ENCODE peak calls at places on chromosomes 6 and 20, in four cellular contexts. One of them, this sample, is unnamed.

GRCh38 chr20:45359069-45359405 is 3.9 kb upstream of the SYS1 start:
- DNase-seq in AG04450: no peak
- DNase-seq in choroid plexus epithelial cell: peak; percentile 89
- DNase-seq in astrocyte of the spinal cord: peak; percentile 85
- DNase-seq in this sample: no peak

GRCh38 chr6:146135167-146135566 is 106.3 kb downstream of the GRM1 start:
- DNase-seq in AG04450: no peak
- DNase-seq in choroid plexus epithelial cell: no peak
- DNase-seq in astrocyte of the spinal cord: no peak
- DNase-seq in this sample: no peak

GRCh38 chr6:169587992-169588391 is 113.8 kb downstream of the WDR27 start:
- DNase-seq in AG04450: no peak
- DNase-seq in astrocyte of the spinal cord: no peak
- DNase-seq in choroid plexus epithelial cell: peak; percentile 54
- DNase-seq in this sample: no peak

GRCh38 chr6:17045581-17046322 is 56.1 kb upstream of the STMND1 start:
- DNase-seq in choroid plexus epithelial cell: peak; percentile 74
- DNase-seq in AG04450: no peak
- DNase-seq in astrocyte of the spinal cord: peak; percentile 52
- DNase-seq in this sample: peak; percentile 75

GRCh38 chr6:166658792-166659150 is 31.7 kb upstream of the RPS6KA2 start:
- DNase-seq in AG04450: no peak
- DNase-seq in choroid plexus epithelial cell: no peak
- DNase-seq in astrocyte of the spinal cord: no peak
- DNase-seq in this sample: no peak

GRCh38 chr20:38854654-38855066 is 49.2 kb downstream of the PPP1R16B start:
- DNase-seq in choroid plexus epithelial cell: no peak
- DNase-seq in AG04450: no peak
- DNase-seq in astrocyte of the spinal cord: no peak
- DNase-seq in this sample: no peak

GRCh38 chr6:15473741-15474161 is 189.1 kb downstream of the DTNBP1 start:
- DNase-seq in AG04450: no peak
- DNase-seq in choroid plexus epithelial cell: peak; percentile 78
- DNase-seq in astrocyte of the spinal cord: peak; percentile 92
- DNase-seq in this sample: peak; percentile 89

GRCh38 chr20:21302645-21303060 is 478 bp upstream of the XRN2 start:
- DNase-seq in astrocyte of the spinal cord: no peak
- DNase-seq in choroid plexus epithelial cell: no peak
- DNase-seq in AG04450: no peak
- DNase-seq in this sample: no peak

GRCh38 chr6:166346995-166347394 is 4.7 kb upstream of the SFT2D1 start:
- DNase-seq in astrocyte of the spinal cord: no peak
- DNase-seq in AG04450: no peak
- DNase-seq in choroid plexus epithelial cell: no peak
- DNase-seq in this sample: no peak

GRCh38 chr6:39499053-39499452 is 176.6 kb upstream of the KCNK16 start:
- DNase-seq in choroid plexus epithelial cell: no peak
- DNase-seq in astrocyte of the spinal cord: no peak
- DNase-seq in AG04450: no peak
- DNase-seq in this sample: no peak

GRCh38 chr6:2611092-2611491 is 139.6 kb downstream of the MYLK4 start:
- DNase-seq in choroid plexus epithelial cell: peak; percentile 73
- DNase-seq in astrocyte of the spinal cord: peak; percentile 33
- DNase-seq in AG04450: no peak
- DNase-seq in this sample: no peak

GRCh38 chr6:16742116-16742515 is 19.1 kb downstream of the ATXN1 start:
- DNase-seq in astrocyte of the spinal cord: no peak
- DNase-seq in AG04450: no peak
- DNase-seq in choroid plexus epithelial cell: no peak
- DNase-seq in this sample: no peak

GRCh38 chr6:121959501-121959900 is 440.0 kb upstream of the HSF2 start:
- DNase-seq in AG04450: no peak
- DNase-seq in astrocyte of the spinal cord: no peak
- DNase-seq in choroid plexus epithelial cell: no peak
- DNase-seq in this sample: no peak

GRCh38 chr20:62422636-62423325 is 4.6 kb downstream of the RBBP8NL start:
- DNase-seq in choroid plexus epithelial cell: no peak
- DNase-seq in AG04450: no peak
- DNase-seq in astrocyte of the spinal cord: no peak
- DNase-seq in this sample: no peak

GRCh38 chr20:53739799-53740785 is 146.5 kb upstream of the ZNF217 start:
- DNase-seq in AG04450: no peak
- DNase-seq in astrocyte of the spinal cord: no peak
- DNase-seq in choroid plexus epithelial cell: peak; percentile 29
- DNase-seq in this sample: no peak

GRCh38 chr6:155436981-155437749 is 18.5 kb downstream of the NOX3 start:
- DNase-seq in AG04450: no peak
- DNase-seq in astrocyte of the spinal cord: no peak
- DNase-seq in choroid plexus epithelial cell: peak; percentile 71
- DNase-seq in this sample: no peak

GRCh38 chr6:13308332-13308731 is 20.0 kb downstream of the TBC1D7 start:
- DNase-seq in astrocyte of the spinal cord: no peak
- DNase-seq in choroid plexus epithelial cell: no peak
- DNase-seq in AG04450: no peak
- DNase-seq in this sample: no peak

GRCh38 chr20:37986873-37987601 is 46.2 kb downstream of the TTI1 start:
- DNase-seq in choroid plexus epithelial cell: no peak
- DNase-seq in astrocyte of the spinal cord: peak; percentile 55
- DNase-seq in AG04450: peak; percentile 6
- DNase-seq in this sample: no peak

GRCh38 chr6:159012201-159012600 is 12.2 kb upstream of the RSPH3 start:
- DNase-seq in choroid plexus epithelial cell: peak; percentile 49
- DNase-seq in AG04450: no peak
- DNase-seq in astrocyte of the spinal cord: peak; percentile 25
- DNase-seq in this sample: no peak

GRCh38 chr20:34529742-34530141 is 13.5 kb downstream of the DYNLRB1 start:
- DNase-seq in AG04450: no peak
- DNase-seq in astrocyte of the spinal cord: no peak
- DNase-seq in choroid plexus epithelial cell: no peak
- DNase-seq in this sample: no peak

GRCh38 chr20:24950836-24951525 is 1.9 kb downstream of the CST7 start:
- DNase-seq in AG04450: no peak
- DNase-seq in choroid plexus epithelial cell: no peak
- DNase-seq in astrocyte of the spinal cord: no peak
- DNase-seq in this sample: no peak

GRCh38 chr6:158803733-158804143 is 15.4 kb downstream of the EZR start:
- DNase-seq in AG04450: no peak
- DNase-seq in choroid plexus epithelial cell: peak; percentile 64
- DNase-seq in astrocyte of the spinal cord: peak; percentile 49
- DNase-seq in this sample: no peak

GRCh38 chr20:12555369-12555768 is 453.4 kb upstream of the SPTLC3 start:
- DNase-seq in AG04450: no peak
- DNase-seq in astrocyte of the spinal cord: no peak
- DNase-seq in choroid plexus epithelial cell: no peak
- DNase-seq in this sample: no peak

GRCh38 chr20:62925420-62926228 is 681 bp downstream of the DIDO1 start:
- DNase-seq in astrocyte of the spinal cord: peak; percentile 20
- DNase-seq in AG04450: no peak
- DNase-seq in choroid plexus epithelial cell: peak; percentile 42
- DNase-seq in this sample: no peak

DNA sequence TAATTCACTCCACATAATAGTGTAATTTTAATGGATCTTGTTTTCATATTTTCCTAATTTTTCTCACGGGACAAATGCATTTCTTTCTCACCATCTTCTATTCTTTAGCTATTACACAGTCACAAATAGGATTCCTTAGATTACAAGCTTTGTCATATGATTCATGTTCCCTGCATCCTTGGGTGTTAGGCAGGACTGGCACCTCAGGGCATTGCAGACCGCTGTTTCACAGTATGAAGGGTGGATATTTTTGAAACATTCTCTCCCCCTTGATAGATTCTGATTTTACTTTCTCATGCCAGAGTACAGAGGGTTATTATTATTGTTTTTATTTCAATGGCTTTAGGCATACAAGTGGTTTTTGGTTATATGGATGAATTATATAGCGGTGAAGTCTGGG is 602.5 kb downstream of the PHF3 start:
- DNase-seq in AG04450: no peak
- DNase-seq in choroid plexus epithelial cell: no peak
- DNase-seq in astrocyte of the spinal cord: no peak
- DNase-seq in this sample: no peak
- H3K4me3 ChIP-seq in AG04450: no peak overlapping the region
- H3K4me3 ChIP-seq in choroid plexus epithelial cell: no peak overlapping the region
- H3K4me3 ChIP-seq in astrocyte of the spinal cord: no peak overlapping the region
- H3K4me3 ChIP-seq in this sample: no peak overlapping the region

DNA sequence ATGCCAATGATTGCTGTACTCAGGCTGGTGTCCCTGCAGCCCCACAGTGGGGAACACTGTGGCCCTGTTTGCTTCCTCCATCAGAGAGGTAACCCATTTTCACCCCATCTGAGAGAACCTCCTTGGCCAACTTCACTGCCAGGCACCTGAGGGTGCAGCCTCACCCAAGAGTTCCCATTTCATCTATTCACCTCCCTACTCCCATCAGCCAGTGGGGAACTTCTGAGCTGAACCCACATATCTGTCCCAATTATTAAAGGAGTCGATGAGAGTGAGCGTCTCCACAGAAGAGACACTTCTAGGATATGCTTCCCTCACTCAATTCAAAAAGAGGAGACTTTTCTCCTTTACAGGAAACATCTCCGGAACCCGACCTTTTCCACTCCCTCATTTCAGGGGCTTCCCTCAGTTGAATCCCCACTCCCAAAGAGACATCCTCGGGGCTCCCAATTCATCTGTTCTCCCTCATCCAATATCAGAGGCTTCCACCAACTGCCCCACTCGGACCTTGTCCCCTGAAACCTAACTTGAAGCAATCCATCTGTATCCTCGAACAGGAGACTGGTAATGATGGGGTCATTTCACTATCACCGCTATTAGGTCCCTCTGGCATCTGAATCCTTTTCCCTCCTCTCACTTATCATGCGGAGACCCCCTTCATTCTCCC is 988 bp downstream of the UBE2V1 start:
- DNase-seq in astrocyte of the spinal cord: no peak
- DNase-seq in choroid plexus epithelial cell: no peak
- DNase-seq in AG04450: no peak
- DNase-seq in this sample: no peak
- H3K4me3 ChIP-seq in astrocyte of the spinal cord: peak overlapping the region; percentile 94
- H3K4me3 ChIP-seq in choroid plexus epithelial cell: peak overlapping the region; percentile 85
- H3K4me3 ChIP-seq in AG04450: peak overlapping the region; percentile 92
- H3K4me3 ChIP-seq in this sample: peak overlapping the region; percentile 78

DNA sequence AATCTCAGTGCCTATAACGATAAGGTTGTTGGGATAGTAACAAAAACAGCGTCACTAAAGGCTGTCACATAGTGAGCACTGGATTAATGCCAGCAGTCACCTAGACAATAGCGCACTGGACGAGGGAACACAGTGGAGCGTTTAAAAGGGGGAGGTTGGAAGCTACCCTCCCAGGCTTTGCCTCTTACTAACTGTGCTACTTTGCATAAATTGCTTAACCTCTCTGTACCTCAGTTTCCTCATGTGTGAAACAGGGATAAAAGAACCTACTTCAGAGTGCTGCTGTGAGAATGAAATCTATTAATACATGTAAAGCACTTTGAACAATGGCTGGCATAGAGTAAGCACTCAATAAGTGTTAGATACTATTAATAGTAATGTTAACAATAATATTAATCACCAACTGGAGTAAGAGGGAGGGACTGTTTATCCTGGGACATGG is 10.5 kb downstream of the BCL2L1 start:
- DNase-seq in astrocyte of the spinal cord: no peak
- DNase-seq in AG04450: no peak
- DNase-seq in choroid plexus epithelial cell: no peak
- DNase-seq in this sample: no peak
- H3K4me3 ChIP-seq in astrocyte of the spinal cord: no peak overlapping the region
- H3K4me3 ChIP-seq in AG04450: no peak overlapping the region
- H3K4me3 ChIP-seq in choroid plexus epithelial cell: no peak overlapping the region
- H3K4me3 ChIP-seq in this sample: no peak overlapping the region

GRCh38 chr20:3768342-3769130 is 983 bp upstream of the ADISSP start:
- DNase-seq in astrocyte of the spinal cord: peak; percentile 74
- DNase-seq in choroid plexus epithelial cell: peak; percentile 74
- DNase-seq in AG04450: no peak
- DNase-seq in this sample: peak; percentile 45
- H3K4me3 ChIP-seq in astrocyte of the spinal cord: peak overlapping the region; percentile 74
- H3K4me3 ChIP-seq in choroid plexus epithelial cell: peak overlapping the region; percentile 69
- H3K4me3 ChIP-seq in AG04450: peak overlapping the region; percentile 84
- H3K4me3 ChIP-seq in this sample: peak overlapping the region; percentile 90

GRCh38 chr20:17227199-17227535 is 327 bp downstream of the PCSK2 start:
- DNase-seq in AG04450: no peak
- DNase-seq in choroid plexus epithelial cell: no peak
- DNase-seq in astrocyte of the spinal cord: no peak
- DNase-seq in this sample: no peak
- H3K4me3 ChIP-seq in AG04450: no peak overlapping the region
- H3K4me3 ChIP-seq in choroid plexus epithelial cell: no peak overlapping the region
- H3K4me3 ChIP-seq in astrocyte of the spinal cord: no peak overlapping the region
- H3K4me3 ChIP-seq in this sample: peak overlapping the region; percentile 24

GRCh38 chr6:131846905-131847304 is 39.1 kb downstream of the ENPP1 start:
- DNase-seq in AG04450: no peak
- DNase-seq in choroid plexus epithelial cell: no peak
- DNase-seq in astrocyte of the spinal cord: no peak
- DNase-seq in this sample: no peak
- H3K4me3 ChIP-seq in AG04450: no peak overlapping the region
- H3K4me3 ChIP-seq in choroid plexus epithelial cell: no peak overlapping the region
- H3K4me3 ChIP-seq in astrocyte of the spinal cord: no peak overlapping the region
- H3K4me3 ChIP-seq in this sample: no peak overlapping the region

GRCh38 chr20:2612073-2612472 is 40.4 kb upstream of the NOP56 start:
- DNase-seq in AG04450: no peak
- DNase-seq in choroid plexus epithelial cell: no peak
- DNase-seq in astrocyte of the spinal cord: no peak
- DNase-seq in this sample: no peak

GRCh38 chr20:2604506-2604835 is 48.0 kb upstream of the NOP56 start:
- DNase-seq in astrocyte of the spinal cord: no peak
- DNase-seq in AG04450: no peak
- DNase-seq in choroid plexus epithelial cell: no peak
- DNase-seq in this sample: no peak

GRCh38 chr20:2606507-2607006 is 45.9 kb upstream of the NOP56 start:
- DNase-seq in choroid plexus epithelial cell: peak; percentile 7
- DNase-seq in astrocyte of the spinal cord: no peak
- DNase-seq in AG04450: no peak
- DNase-seq in this sample: no peak

GRCh38 chr20:2610941-2611720 is 41.3 kb upstream of the NOP56 start:
- DNase-seq in AG04450: no peak
- DNase-seq in choroid plexus epithelial cell: no peak
- DNase-seq in astrocyte of the spinal cord: no peak
- DNase-seq in this sample: no peak

DNA sequence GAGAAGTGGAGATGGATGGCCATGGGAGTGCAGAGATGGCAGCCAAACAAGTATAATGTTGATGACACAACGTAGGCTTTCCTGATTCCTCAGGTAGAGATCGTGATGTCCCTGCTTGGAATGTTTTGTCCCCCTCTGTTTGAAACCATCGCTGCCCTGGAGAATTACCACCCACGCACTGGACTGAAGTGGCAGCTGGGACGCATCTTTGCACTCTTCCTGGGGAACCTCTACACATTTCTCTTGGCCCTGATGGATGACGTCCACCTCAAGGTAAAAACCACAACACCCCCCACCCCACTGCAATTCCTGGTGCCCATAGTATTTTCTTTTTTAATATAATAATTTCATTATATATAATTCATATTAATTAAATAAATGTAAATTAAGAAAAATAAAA is 42.1 kb upstream of the NOP56 start:
- DNase-seq in AG04450: no peak
- DNase-seq in astrocyte of the spinal cord: no peak
- DNase-seq in choroid plexus epithelial cell: no peak
- DNase-seq in this sample: no peak
- H3K4me3 ChIP-seq in AG04450: no peak overlapping the region
- H3K4me3 ChIP-seq in astrocyte of the spinal cord: no peak overlapping the region
- H3K4me3 ChIP-seq in choroid plexus epithelial cell: no peak overlapping the region
- H3K4me3 ChIP-seq in this sample: no peak overlapping the region